ENCODE peak calls at places on chromosomes 2 and 18, in five cellular contexts. One of them, this sample, is unnamed.

GRCh38 chr2:152646775-152647174 is 70.5 kb downstream of the PRPF40A start:
- DNase-seq in upper lobe of left lung: no peak
- DNase-seq in K562: no peak
- DNase-seq in HCT116: no peak
- DNase-seq in adrenal gland: no peak
- DNase-seq in this sample: no peak

GRCh38 chr18:45962461-45962860 is 4.7 kb downstream of the EPG5 start:
- DNase-seq in adrenal gland: no peak
- DNase-seq in K562: no peak
- DNase-seq in upper lobe of left lung: peak; percentile 80
- DNase-seq in HCT116: no peak
- DNase-seq in this sample: no peak

GRCh38 chr2:232523682-232524597 is 2.0 kb upstream of the CHRND start:
- DNase-seq in upper lobe of left lung: no peak
- DNase-seq in adrenal gland: peak; percentile 44
- DNase-seq in K562: peak; percentile 59
- DNase-seq in HCT116: no peak
- DNase-seq in this sample: no peak

GRCh38 chr2:164485541-164485940 is 135.7 kb downstream of the GRB14 start:
- DNase-seq in adrenal gland: no peak
- DNase-seq in upper lobe of left lung: no peak
- DNase-seq in K562: no peak
- DNase-seq in HCT116: no peak
- DNase-seq in this sample: no peak

GRCh38 chr2:14543284-14543683 is 89.2 kb upstream of the LRATD1 start:
- DNase-seq in adrenal gland: no peak
- DNase-seq in upper lobe of left lung: no peak
- DNase-seq in HCT116: no peak
- DNase-seq in K562: no peak
- DNase-seq in this sample: no peak

GRCh38 chr2:15181092-15181745 is 379.9 kb downstream of the NBAS start:
- DNase-seq in HCT116: no peak
- DNase-seq in adrenal gland: no peak
- DNase-seq in upper lobe of left lung: no peak
- DNase-seq in K562: no peak
- DNase-seq in this sample: no peak

GRCh38 chr2:63737085-63737701 is 104.5 kb upstream of the UGP2 start:
- DNase-seq in K562: no peak
- DNase-seq in adrenal gland: peak; percentile 25
- DNase-seq in HCT116: no peak
- DNase-seq in upper lobe of left lung: no peak
- DNase-seq in this sample: no peak

GRCh38 chr2:103464831-103465230 is 703.0 kb downstream of the TMEM182 start:
- DNase-seq in HCT116: no peak
- DNase-seq in upper lobe of left lung: no peak
- DNase-seq in K562: no peak
- DNase-seq in adrenal gland: no peak
- DNase-seq in this sample: no peak

GRCh38 chr2:102350118-102350793 is 5.3 kb upstream of the IL18R1 start:
- DNase-seq in K562: no peak
- DNase-seq in adrenal gland: no peak
- DNase-seq in upper lobe of left lung: no peak
- DNase-seq in HCT116: no peak
- DNase-seq in this sample: no peak

GRCh38 chr2:72316774-72317173 is 169.1 kb upstream of the CYP26B1 start:
- DNase-seq in upper lobe of left lung: no peak
- DNase-seq in adrenal gland: no peak
- DNase-seq in HCT116: no peak
- DNase-seq in K562: no peak
- DNase-seq in this sample: no peak

DNA sequence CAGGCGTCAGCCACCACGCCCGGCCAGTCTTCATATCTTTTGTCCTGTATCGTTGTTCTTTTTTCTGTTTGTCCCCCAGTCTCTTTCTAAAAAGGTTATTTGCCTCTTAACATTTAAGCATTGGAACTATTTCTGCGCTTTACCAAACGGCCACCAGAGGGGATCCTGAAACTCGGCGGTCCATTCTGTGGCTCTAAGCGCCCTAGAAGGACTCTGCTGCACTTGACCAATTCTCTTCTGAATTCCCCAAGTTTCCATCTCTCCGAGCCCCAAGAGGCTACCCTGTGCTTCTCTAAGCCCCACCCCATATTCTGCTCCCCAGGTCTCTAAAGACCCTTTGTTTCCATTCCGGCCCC is 33.1 kb upstream of the REG3G start:
- DNase-seq in HCT116: no peak
- DNase-seq in adrenal gland: peak; percentile 46
- DNase-seq in upper lobe of left lung: no peak
- DNase-seq in K562: peak; percentile 13
- DNase-seq in this sample: no peak
- TF ChIP-seq CTCF in HCT116: no peak
- TF ChIP-seq CTCF in adrenal gland: peak; percentile 33
- TF ChIP-seq CTCF in upper lobe of left lung: no peak
- TF ChIP-seq CTCF in K562: peak; percentile 27
- TF ChIP-seq CTCF in this sample: no peak

GRCh38 chr18:25229080-25229479 is 122.9 kb downstream of the ZNF521 start:
- DNase-seq in adrenal gland: peak; percentile 31
- DNase-seq in upper lobe of left lung: no peak
- DNase-seq in K562: peak; percentile 54
- DNase-seq in HCT116: no peak
- DNase-seq in this sample: no peak
- TF ChIP-seq POLR2A in adrenal gland: no peak
- TF ChIP-seq POLR2A in upper lobe of left lung: no peak
- TF ChIP-seq POLR2A in K562: no peak
- TF ChIP-seq POLR2A in HCT116: no peak
- TF ChIP-seq POLR2A in this sample: no peak

DNA sequence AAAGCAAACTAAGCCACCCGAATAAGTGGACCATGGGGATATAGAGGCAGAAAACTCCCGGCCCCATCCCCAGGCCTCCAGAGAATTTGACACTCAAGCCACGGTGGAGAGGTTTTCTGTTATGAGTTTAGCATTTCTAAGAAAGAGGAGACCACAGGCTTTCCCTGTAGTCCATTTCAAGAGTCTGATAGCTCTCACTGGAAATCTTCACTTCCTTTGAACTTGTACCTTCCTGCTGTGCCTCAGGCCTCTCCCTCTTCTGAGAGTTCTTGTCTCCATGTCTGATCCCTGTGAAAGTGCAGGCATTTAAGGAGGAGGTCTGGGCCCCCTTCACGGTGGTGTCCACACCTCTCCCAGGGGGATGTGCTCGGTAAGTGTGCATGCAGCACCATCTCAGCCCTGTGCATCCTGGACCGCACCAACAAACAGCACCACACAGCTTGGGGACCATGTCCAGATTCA is 113.7 kb downstream of the BCL2 start:
- DNase-seq in HCT116: no peak
- DNase-seq in upper lobe of left lung: no peak
- DNase-seq in K562: no peak
- DNase-seq in adrenal gland: no peak
- DNase-seq in this sample: no peak
- H3K4me3 ChIP-seq in HCT116: no peak overlapping the region
- H3K4me3 ChIP-seq in upper lobe of left lung: no peak overlapping the region
- H3K4me3 ChIP-seq in K562: no peak overlapping the region
- H3K4me3 ChIP-seq in adrenal gland: no peak overlapping the region
- H3K4me3 ChIP-seq in this sample: no peak overlapping the region

GRCh38 chr2:16184341-16184890 is 244.1 kb downstream of the MYCN start:
- DNase-seq in HCT116: no peak
- DNase-seq in K562: no peak
- DNase-seq in adrenal gland: no peak
- DNase-seq in upper lobe of left lung: no peak
- DNase-seq in this sample: no peak
- TF ChIP-seq CTCF in HCT116: no peak
- TF ChIP-seq CTCF in K562: no peak
- TF ChIP-seq CTCF in adrenal gland: no peak
- TF ChIP-seq CTCF in upper lobe of left lung: no peak
- TF ChIP-seq CTCF in this sample: no peak

GRCh38 chr2:105615352-105615751 is 129.4 kb upstream of the NCK2 start:
- DNase-seq in adrenal gland: no peak
- DNase-seq in K562: no peak
- DNase-seq in HCT116: no peak
- DNase-seq in upper lobe of left lung: no peak
- DNase-seq in this sample: no peak
- TF ChIP-seq POLR2A in adrenal gland: no peak
- TF ChIP-seq POLR2A in K562: no peak
- TF ChIP-seq POLR2A in HCT116: no peak
- TF ChIP-seq POLR2A in upper lobe of left lung: no peak
- TF ChIP-seq POLR2A in this sample: no peak

GRCh38 chr2:98457045-98457696 is 12.5 kb downstream of the INPP4A start:
- DNase-seq in HCT116: no peak
- DNase-seq in K562: no peak
- DNase-seq in adrenal gland: no peak
- DNase-seq in upper lobe of left lung: no peak
- DNase-seq in this sample: no peak

GRCh38 chr2:98453531-98453930 is 8.9 kb downstream of the INPP4A start:
- DNase-seq in K562: no peak
- DNase-seq in adrenal gland: no peak
- DNase-seq in HCT116: no peak
- DNase-seq in upper lobe of left lung: no peak
- DNase-seq in this sample: no peak

GRCh38 chr2:98454073-98454472 is 9.4 kb downstream of the INPP4A start:
- DNase-seq in HCT116: no peak
- DNase-seq in upper lobe of left lung: no peak
- DNase-seq in adrenal gland: no peak
- DNase-seq in K562: peak; percentile 5
- DNase-seq in this sample: no peak

GRCh38 chr2:98454500-98455235 is 10.0 kb downstream of the INPP4A start:
- DNase-seq in K562: peak; percentile 54
- DNase-seq in upper lobe of left lung: peak; percentile 72
- DNase-seq in HCT116: no peak
- DNase-seq in adrenal gland: no peak
- DNase-seq in this sample: peak; percentile 25

GRCh38 chr2:98455494-98455976 is 10.9 kb downstream of the INPP4A start:
- DNase-seq in HCT116: no peak
- DNase-seq in adrenal gland: no peak
- DNase-seq in K562: no peak
- DNase-seq in upper lobe of left lung: no peak
- DNase-seq in this sample: peak; percentile 32
- H3K4me3 ChIP-seq in HCT116: no peak overlapping the region
- H3K4me3 ChIP-seq in adrenal gland: no peak overlapping the region
- H3K4me3 ChIP-seq in K562: no peak overlapping the region
- H3K4me3 ChIP-seq in upper lobe of left lung: no peak overlapping the region
- H3K4me3 ChIP-seq in this sample: no peak overlapping the region

GRCh38 chr2:240462073-240462703 is 26.7 kb downstream of the GPC1 start:
- DNase-seq in upper lobe of left lung: no peak
- DNase-seq in K562: no peak
- DNase-seq in adrenal gland: peak; percentile 13
- DNase-seq in HCT116: no peak
- DNase-seq in this sample: peak; percentile 83
- TF ChIP-seq CTCF in upper lobe of left lung: no peak
- TF ChIP-seq CTCF in K562: no peak
- TF ChIP-seq CTCF in adrenal gland: no peak
- TF ChIP-seq CTCF in HCT116: no peak
- TF ChIP-seq CTCF in this sample: no peak

DNA sequence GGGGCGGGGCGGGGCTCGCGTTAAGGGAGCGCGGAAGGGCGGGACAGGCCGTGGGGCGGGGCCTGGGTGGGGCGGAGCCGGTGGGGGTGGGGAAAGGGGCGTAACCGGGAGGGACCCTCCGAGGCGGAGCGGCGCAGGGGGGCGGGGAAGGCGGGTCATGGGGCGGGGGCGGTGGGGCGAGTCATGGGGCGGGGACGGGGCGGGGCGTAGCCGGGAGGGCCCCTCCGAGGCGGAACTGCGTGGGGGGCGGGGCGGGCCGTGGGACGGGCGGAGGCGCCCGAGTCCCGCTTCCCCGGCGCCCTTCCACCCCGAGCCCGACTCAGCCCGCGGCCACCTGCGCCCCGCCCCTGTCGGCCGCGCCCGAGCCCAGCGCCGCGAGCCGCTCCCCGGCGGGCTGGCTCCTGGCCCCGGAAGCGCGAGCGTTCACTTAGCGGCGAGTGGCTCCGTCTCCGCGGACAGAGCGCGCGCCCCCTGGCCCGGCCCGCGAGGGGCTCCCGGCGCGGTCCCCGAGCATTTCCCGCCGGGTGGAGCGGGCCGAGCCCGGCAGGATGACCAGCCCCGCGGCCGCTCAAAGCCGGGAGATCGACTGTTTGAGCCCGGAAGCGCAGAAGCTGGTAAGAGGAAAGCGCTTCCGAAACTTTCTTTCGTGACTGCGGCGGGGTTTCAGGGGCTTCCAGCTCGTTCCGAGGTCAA is 64.7 kb downstream of the LRRFIP1 start:
- DNase-seq in upper lobe of left lung: peak; percentile 98
- DNase-seq in adrenal gland: peak; percentile 93
- DNase-seq in K562: peak; percentile 95
- DNase-seq in HCT116: peak; percentile 73
- DNase-seq in this sample: peak; percentile 95
- TF ChIP-seq POLR2A in upper lobe of left lung: peak; percentile 96
- TF ChIP-seq POLR2A in adrenal gland: peak; percentile 42
- TF ChIP-seq POLR2A in K562: peak; percentile 52
- TF ChIP-seq POLR2A in HCT116: no peak
- TF ChIP-seq POLR2A in this sample: peak; percentile 34

GRCh38 chr18:41905786-41906527 is 49.1 kb upstream of the PIK3C3 start:
- DNase-seq in adrenal gland: no peak
- DNase-seq in HCT116: no peak
- DNase-seq in K562: no peak
- DNase-seq in upper lobe of left lung: no peak
- DNase-seq in this sample: no peak
- H3K4me3 ChIP-seq in adrenal gland: no peak overlapping the region
- H3K4me3 ChIP-seq in HCT116: no peak overlapping the region
- H3K4me3 ChIP-seq in K562: no peak overlapping the region
- H3K4me3 ChIP-seq in upper lobe of left lung: no peak overlapping the region
- H3K4me3 ChIP-seq in this sample: no peak overlapping the region

DNA sequence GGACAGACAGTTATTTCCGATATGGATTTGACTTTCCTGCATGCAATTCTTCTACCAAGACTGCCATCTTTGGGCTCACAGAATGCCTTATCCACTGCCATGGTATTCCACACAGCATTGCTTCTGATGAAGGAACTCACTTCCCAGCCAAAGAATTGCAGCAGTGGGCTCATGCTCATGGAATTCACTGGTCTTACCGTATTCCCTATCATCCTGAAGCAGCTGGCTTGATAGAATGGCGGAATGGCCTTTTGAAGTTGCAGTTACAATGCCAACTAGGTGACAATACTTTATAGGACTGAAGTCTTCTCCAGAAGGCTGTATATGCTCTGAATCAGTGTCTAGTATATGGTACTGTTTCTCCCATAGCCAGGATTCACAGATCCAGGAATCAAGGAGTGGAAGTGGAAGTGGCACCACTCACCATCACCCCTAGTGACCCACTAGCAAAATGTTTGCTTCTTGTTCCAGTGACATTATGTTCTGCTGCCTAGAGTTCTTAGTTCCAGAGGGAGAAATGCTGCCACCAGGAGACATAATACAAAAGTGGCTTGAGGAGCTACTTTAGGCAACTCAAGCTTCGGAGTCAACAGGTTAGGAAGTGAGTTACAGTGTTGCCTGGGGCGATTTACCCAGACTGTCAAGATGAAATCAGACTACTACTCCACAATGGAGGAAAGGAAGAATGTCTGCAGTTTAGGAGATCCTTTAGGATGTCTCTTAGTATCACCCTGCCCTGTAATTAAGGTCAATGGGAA is 23.8 kb upstream of the SMAD4 start:
- DNase-seq in K562: no peak
- DNase-seq in HCT116: no peak
- DNase-seq in adrenal gland: no peak
- DNase-seq in upper lobe of left lung: peak; percentile 39
- DNase-seq in this sample: no peak
- TF ChIP-seq CTCF in K562: peak; percentile 33
- TF ChIP-seq CTCF in HCT116: no peak
- TF ChIP-seq CTCF in adrenal gland: no peak
- TF ChIP-seq CTCF in upper lobe of left lung: peak; percentile 42
- TF ChIP-seq CTCF in this sample: no peak